ENCODE peak calls at places on chromosomes 7 and 10, in five cellular contexts. D is GM03348, J is fibroblast of pulmonary artery, N is tibial nerve, W is Daoy. Z is an unnamed sample.

GRCh38 chr7:114653391-114654088 is 238.9 kb downstream of the FOXP2 start:
- DNase-seq in N (no peak), D (no peak), W (no peak), J (no peak), Z (no peak)

GRCh38 chr10:51001587-51001986 is 72.7 kb upstream of the PRKG1 start:
- DNase-seq in W (no peak), J (peak; percentile 58), D (peak; percentile 40), N (no peak), Z (no peak)

GRCh38 chr10:43229208-43230061 is 37.4 kb downstream of the RASGEF1A start:
- DNase-seq in N (no peak), J (no peak), W (peak; percentile 15), D (no peak), Z (no peak)

GRCh38 chr7:143296686-143297085 is 8.5 kb downstream of the CASP2 start:
- DNase-seq in W (no peak), J (no peak), D (no peak), N (no peak), Z (no peak)

GRCh38 chr7:138880881-138881577 is 83.0 kb upstream of the ATP6V0A4 start:
- DNase-seq in D (peak; percentile 38), J (peak; percentile 39), N (peak; percentile 30), W (no peak), Z (no peak)

GRCh38 chr10:35343739-35344138 is 7.4 kb downstream of the CCNY start:
- DNase-seq in J (no peak), W (no peak), N (no peak), D (no peak), Z (no peak)

GRCh38 chr7:30723776-30724175 is 28.2 kb upstream of the INMT start:
- DNase-seq in J (no peak), N (no peak), W (no peak), D (no peak), Z (no peak)

GRCh38 chr10:79047875-79048638 is 20.7 kb upstream of the ZMIZ1 start:
- DNase-seq in D (no peak), W (no peak), J (no peak), N (no peak), Z (no peak)

GRCh38 chr7:143965280-143965679 is 10.6 kb downstream of the OR2F1 start:
- DNase-seq in D (no peak), N (no peak), W (no peak), J (peak; percentile 28), Z (no peak)

GRCh38 chr7:155529845-155530244 is 16.5 kb downstream of the CNPY1 start:
- DNase-seq in W (no peak), N (no peak), J (no peak), D (no peak), Z (no peak)

GRCh38 chr7:55113760-55114541 is 95.1 kb downstream of the EGFR start:
- DNase-seq in W (no peak), D (no peak), N (no peak), J (no peak), Z (no peak)

GRCh38 chr10:126227762-126228134 is 160.5 kb downstream of the ADAM12 start:
- DNase-seq in W (peak; percentile 47), D (peak; percentile 93), N (no peak), J (peak; percentile 55), Z (no peak)

GRCh38 chr10:83991986-83992753 is 147.1 kb upstream of the GHITM start:
- DNase-seq in D (no peak), N (no peak), W (no peak), J (peak; percentile 13), Z (no peak)

GRCh38 chr7:74235525-74236269 is 18.5 kb downstream of the RFC2 start:
- DNase-seq in D (no peak), W (no peak), J (no peak), N (no peak), Z (no peak)

GRCh38 chr10:77319557-77319956 is 318.1 kb downstream of the KCNMA1 start:
- DNase-seq in N (no peak), D (no peak), W (peak; percentile 29), J (peak; percentile 16), Z (no peak)

GRCh38 chr10:48389272-48389671 is 82.8 kb downstream of the MAPK8 start:
- DNase-seq in W (no peak), N (no peak), D (no peak), J (no peak), Z (no peak)

GRCh38 chr10:90847436-90847835 is 10.4 kb downstream of the HTR7 start:
- DNase-seq in J (peak; percentile 45), N (no peak), D (peak; percentile 35), W (peak; percentile 27), Z (no peak)

GRCh38 chr10:2978111-2978510 is 89.2 kb upstream of the PFKP start:
- DNase-seq in J (peak; percentile 71), N (no peak), W (peak; percentile 43), D (peak; percentile 78), Z (peak; percentile 1)

GRCh38 chr7:8638076-8638475 is 204.7 kb downstream of the NXPH1 start:
- DNase-seq in W (no peak), N (no peak), D (no peak), J (no peak), Z (peak; percentile 85)

GRCh38 chr10:11472158-11472753 is 139.2 kb downstream of the USP6NL start:
- DNase-seq in D (peak; percentile 81), N (peak; percentile 49), J (peak; percentile 65), W (peak; percentile 57), Z (peak; percentile 60)

GRCh38 chr7:141880960-141881359 is 35.2 kb upstream of the OR9A4 start:
- DNase-seq in J (no peak), N (no peak), W (no peak), D (no peak), Z (no peak)

GRCh38 chr10:66924674-66925345 is 1.0 kb upstream of the LRRTM3 start:
- DNase-seq in N (no peak), J (no peak), W (no peak), D (no peak), Z (no peak)

GRCh38 chr7:38881015-38881414 is 28.0 kb downstream of the VPS41 start:
- DNase-seq in D (no peak), J (no peak), N (no peak), W (no peak), Z (no peak)

GRCh38 chr7:93185303-93186027 is 37.3 kb upstream of the SAMD9L start:
- DNase-seq in W (peak; percentile 3), D (peak; percentile 13), N (no peak), J (peak; percentile 38), Z (no peak)

GRCh38 chr10:89624020-89624419 is 21.0 kb downstream of the PANK1 start:
- DNase-seq in D (no peak), N (no peak), W (no peak), J (no peak), Z (no peak)